ENCODE peak calls at places on chromosomes 11 and 22, in four cellular contexts. Z, B, G and W are unnamed samples.

GRCh38 chr11:21411114-21411513 is 741.7 kb downstream of the NELL1 start:
- DNase-seq in B (no peak), G (no peak), Z (no peak), W (no peak)

GRCh38 chr22:24867327-24868022 is 61.5 kb downstream of the SGSM1 start:
- DNase-seq in Z (no peak), G (no peak), B (no peak), W (no peak)

GRCh38 chr11:57584341-57584740 is 13.1 kb upstream of the SERPING1 start:
- DNase-seq in G (no peak), Z (no peak), B (no peak), W (no peak)

GRCh38 chr22:27820896-27821866 is 19.6 kb upstream of the MN1 start:
- DNase-seq in Z (no peak), G (peak; percentile 74), B (no peak), W (no peak)

GRCh38 chr11:406796-407650 is 7.8 kb downstream of the SIGIRR start:
- DNase-seq in B (peak; percentile 88), G (peak; percentile 95), Z (peak; percentile 84), W (peak; percentile 82)

GRCh38 chr11:72240461-72241289 is 3.3 kb downstream of the PHOX2A start:
- DNase-seq in B (no peak), G (no peak), Z (peak; percentile 22), W (peak; percentile 34)

GRCh38 chr11:27055065-27055682 is 14.6 kb downstream of the BBOX1 start:
- DNase-seq in B (no peak), G (no peak), Z (peak; percentile 88), W (peak; percentile 80)

GRCh38 chr22:37669586-37669985 is 5.8 kb upstream of the LGALS1 start:
- DNase-seq in G (no peak), Z (no peak), B (no peak), W (no peak)

GRCh38 chr11:57133616-57134015 is 48.1 kb upstream of the LRRC55 start:
- DNase-seq in G (no peak), Z (no peak), B (no peak), W (no peak)

GRCh38 chr11:1207451-1208360 is 15.2 kb upstream of the MUC5B start:
- DNase-seq in G (no peak), Z (no peak), B (no peak), W (no peak)

GRCh38 chr11:17692006-17692405 is 27.4 kb upstream of the MYOD1 start:
- DNase-seq in G (no peak), Z (no peak), B (no peak), W (no peak)

GRCh38 chr22:28075260-28075981 is 156.4 kb upstream of the PITPNB start:
- DNase-seq in G (no peak), B (no peak), Z (peak; percentile 85), W (peak; percentile 72)

GRCh38 chr11:59706518-59707285 is 6.9 kb downstream of the OR10V1 start:
- DNase-seq in B (no peak), Z (peak; percentile 91), G (no peak), W (peak; percentile 83)

GRCh38 chr22:26847816-26848215 is 190.4 kb downstream of the MIAT start:
- DNase-seq in Z (no peak), G (no peak), B (no peak), W (no peak)

GRCh38 chr11:64138413-64138812 is 27.5 kb downstream of the MACROD1 start:
- DNase-seq in B (no peak), G (no peak), Z (no peak), W (no peak)